ENCODE peak calls at places on chromosomes 4 and X, in six cellular contexts. X is GM12878, O is GM12892, Q is H1, G is HepG2, F is K562. H is an unnamed sample.

GRCh38 chr4:166091914-166092510 is 219.0 kb downstream of the TLL1 start:
- DNase-seq in F (peak; percentile 48), Q (no peak), O (no peak), X (no peak), G (peak; percentile 28), H (no peak)

GRCh38 chr4:158538176-158538575 is 16.5 kb downstream of the RXFP1 start:
- DNase-seq in X (no peak), G (no peak), Q (no peak), F (no peak), O (no peak), H (no peak)

GRCh38 chr4:147730333-147730732 is 1.6 kb upstream of the ARHGAP10 start:
- DNase-seq in X (no peak), F (no peak), Q (no peak), G (peak; percentile 15), O (no peak), H (no peak)

GRCh38 chrX:41672643-41673042 is 16.1 kb upstream of the GPR34 start:
- DNase-seq in Q (no peak), O (no peak), F (no peak), X (no peak), G (no peak), H (no peak)

GRCh38 chr4:23369331-23369730 is 520.5 kb downstream of the PPARGC1A start:
- DNase-seq in Q (no peak), F (no peak), X (no peak), O (no peak), G (no peak), H (no peak)

GRCh38 chr4:152983221-152983620 is 47.1 kb downstream of the FHDC1 start:
- DNase-seq in F (peak; percentile 18), O (no peak), X (no peak), Q (no peak), G (no peak), H (no peak)

GRCh38 chr4:87985097-87985886 is 9.8 kb downstream of the SPP1 start:
- DNase-seq in Q (no peak), G (peak; percentile 70), O (no peak), F (no peak), X (no peak), H (no peak)

GRCh38 chr4:174540175-174540574 is 17.9 kb upstream of the HPGD start:
- DNase-seq in Q (no peak), X (no peak), F (no peak), G (no peak), O (no peak), H (no peak)

GRCh38 chr4:75289843-75290616 is 224.2 kb downstream of the RCHY1 start:
- DNase-seq in O (peak; percentile 1), Q (peak; percentile 27), F (peak; percentile 18), X (peak; percentile 23), G (peak; percentile 20), H (no peak)

DNA sequence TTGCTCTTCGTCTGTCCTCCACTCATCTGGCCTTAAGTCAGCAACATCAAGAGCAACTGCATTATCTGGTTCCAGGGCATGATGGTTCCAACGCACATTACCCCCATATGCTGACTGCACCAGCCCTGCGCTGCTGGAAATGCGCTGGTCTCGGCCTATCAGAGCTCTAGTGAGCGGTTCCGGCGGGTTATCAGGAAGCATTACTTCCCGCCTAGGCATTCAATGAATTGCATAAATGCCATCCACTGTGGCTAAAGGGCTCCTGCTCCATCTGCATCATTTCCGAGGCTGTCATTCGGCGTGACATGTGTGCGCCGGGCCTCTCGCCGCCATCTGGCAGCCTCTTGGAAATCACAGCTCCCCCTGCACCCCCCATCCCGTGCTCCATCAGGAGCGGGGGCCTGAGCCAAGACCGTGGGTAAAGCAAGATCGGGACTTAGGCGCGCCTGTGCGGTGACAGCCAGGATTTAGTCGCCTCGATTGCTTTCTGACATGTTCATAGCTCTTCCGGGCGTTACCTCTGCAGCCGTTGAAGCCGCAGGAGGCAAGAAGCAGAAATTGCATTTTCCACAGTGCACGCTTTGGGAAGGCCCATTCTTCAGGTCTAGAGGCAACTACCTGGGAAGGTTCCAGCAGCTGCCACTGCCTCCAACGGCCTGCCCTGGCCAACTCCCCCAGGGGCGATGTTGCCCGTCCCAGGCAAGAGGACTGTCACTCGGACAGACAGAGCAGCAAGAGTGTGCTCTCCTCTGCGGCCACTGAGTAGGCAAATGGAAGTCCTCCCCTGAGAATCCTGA is 64.3 kb downstream of the SEPSECS start:
- DNase-seq in Q (no peak), X (no peak), O (no peak), G (no peak), F (no peak), H (no peak)
- TF ChIP-seq TAF1 in Q (no peak), X (no peak), O (no peak), G (no peak), F (no peak), H (no peak)

GRCh38 chr4:2796261-2797187 is 3.6 kb downstream of the SH3BP2 start:
- DNase-seq in X (no peak), F (no peak), O (no peak), G (no peak), Q (no peak), H (no peak)
- TF ChIP-seq POLR2A in X (no peak), F (no peak), O (no peak), G (no peak), Q (no peak), H (no peak)

GRCh38 chrX:19794690-19795089 is 92.7 kb downstream of the SH3KBP1 start:
- DNase-seq in G (no peak), X (no peak), O (no peak), Q (no peak), F (no peak), H (no peak)

GRCh38 chrX:19793471-19793870 is 93.9 kb downstream of the SH3KBP1 start:
- DNase-seq in F (no peak), Q (no peak), G (no peak), O (no peak), X (no peak), H (no peak)

GRCh38 chrX:19792412-19792811 is 95.0 kb downstream of the SH3KBP1 start:
- DNase-seq in X (no peak), F (no peak), Q (no peak), O (no peak), G (no peak), H (no peak)

GRCh38 chrX:19798423-19798822 is 89.0 kb downstream of the SH3KBP1 start:
- DNase-seq in G (no peak), Q (no peak), O (no peak), X (no peak), F (no peak), H (no peak)

DNA sequence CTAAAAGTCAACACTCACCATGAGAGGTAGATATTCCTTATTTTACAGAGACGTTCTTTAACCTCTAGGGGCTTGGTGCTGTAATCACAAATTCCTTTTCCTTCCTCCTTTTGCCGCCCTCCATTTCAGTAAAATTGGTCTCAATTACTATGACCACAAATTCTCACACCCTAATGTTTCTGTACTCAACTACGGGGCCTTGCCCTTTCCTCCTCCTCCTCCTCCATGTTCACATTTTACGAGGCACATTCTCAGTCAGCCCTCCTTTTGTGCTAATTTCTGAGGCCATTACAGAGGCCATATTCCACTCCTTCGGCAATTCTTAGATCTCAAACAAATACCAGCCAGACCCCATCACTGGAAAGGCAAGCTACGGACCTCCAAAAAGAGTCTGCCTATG is 92.1 kb downstream of the SH3KBP1 start:
- DNase-seq in F (no peak), Q (no peak), X (no peak), G (no peak), O (no peak), H (no peak)
- TF ChIP-seq TAF1 in F (no peak), Q (no peak), X (no peak), G (no peak), O (no peak), H (no peak)

GRCh38 chr4:139301821-139302611 is at the start of gene NDUFC1:
- DNase-seq in F (peak; percentile 69), O (peak; percentile 36), X (peak; percentile 41), Q (no peak), G (peak; percentile 52), H (peak; percentile 39)
- TF ChIP-seq POLR2A in F (no peak), O (no peak), X (no peak), Q (peak; percentile 19), G (no peak), H (no peak)

GRCh38 chr4:40058121-40058520 is 1.5 kb downstream of the N4BP2 start:
- DNase-seq in F (no peak), O (no peak), G (no peak), X (no peak), Q (no peak), H (no peak)
- TF ChIP-seq TAF1 in F (no peak), O (no peak), G (no peak), X (no peak), Q (no peak), H (no peak)

GRCh38 chrX:30892591-30892990 is 3.5 kb upstream of the TAB3 start:
- DNase-seq in G (no peak), O (no peak), F (no peak), Q (no peak), X (no peak), H (no peak)
- TF ChIP-seq POLR2A in G (no peak), O (no peak), F (no peak), Q (no peak), X (no peak), H (no peak)

GRCh38 chr4:7828011-7828720 is 111.5 kb downstream of the AFAP1 start:
- DNase-seq in F (peak; percentile 18), O (no peak), Q (no peak), X (no peak), G (no peak), H (no peak)
- TF ChIP-seq TAF1 in F (no peak), O (no peak), Q (no peak), X (no peak), G (no peak), H (no peak)

H was measured in GM12891.